ENCODE peak calls at places on chromosomes 5 and 9, in seven cellular contexts. One of them, this sample, is unnamed.

GRCh38 chr5:80990971-80991370 is 30.8 kb downstream of the RASGRF2 start:
- DNase-seq in fibroblast of villous mesenchyme: peak; percentile 27
- DNase-seq in activated CD4-positive, CD25-positive, alpha-beta regulatory T cell: no peak
- DNase-seq in amygdala: no peak
- DNase-seq in fibroblast of the aortic adventitia: peak; percentile 14
- DNase-seq in HEK293T: no peak
- DNase-seq in tibial artery: no peak
- DNase-seq in this sample: no peak

GRCh38 chr5:174318578-174318977 is 273.1 kb downstream of the NSG2 start:
- DNase-seq in fibroblast of the aortic adventitia: no peak
- DNase-seq in HEK293T: no peak
- DNase-seq in amygdala: no peak
- DNase-seq in activated CD4-positive, CD25-positive, alpha-beta regulatory T cell: no peak
- DNase-seq in fibroblast of villous mesenchyme: no peak
- DNase-seq in tibial artery: no peak
- DNase-seq in this sample: no peak

GRCh38 chr9:17280350-17281012 is 145.6 kb downstream of the CNTLN start:
- DNase-seq in fibroblast of villous mesenchyme: peak; percentile 39
- DNase-seq in fibroblast of the aortic adventitia: peak; percentile 69
- DNase-seq in tibial artery: no peak
- DNase-seq in amygdala: no peak
- DNase-seq in HEK293T: no peak
- DNase-seq in activated CD4-positive, CD25-positive, alpha-beta regulatory T cell: no peak
- DNase-seq in this sample: no peak

GRCh38 chr5:10543585-10544040 is 20.3 kb upstream of the ANKRD33B start:
- DNase-seq in fibroblast of villous mesenchyme: no peak
- DNase-seq in fibroblast of the aortic adventitia: no peak
- DNase-seq in activated CD4-positive, CD25-positive, alpha-beta regulatory T cell: no peak
- DNase-seq in tibial artery: no peak
- DNase-seq in amygdala: no peak
- DNase-seq in HEK293T: no peak
- DNase-seq in this sample: no peak

GRCh38 chr9:84238652-84239051 is 101.9 kb downstream of the SLC28A3 start:
- DNase-seq in HEK293T: no peak
- DNase-seq in activated CD4-positive, CD25-positive, alpha-beta regulatory T cell: no peak
- DNase-seq in fibroblast of villous mesenchyme: no peak
- DNase-seq in fibroblast of the aortic adventitia: no peak
- DNase-seq in amygdala: no peak
- DNase-seq in tibial artery: no peak
- DNase-seq in this sample: no peak

GRCh38 chr5:168648576-168648975 is 69.4 kb upstream of the PANK3 start:
- DNase-seq in activated CD4-positive, CD25-positive, alpha-beta regulatory T cell: no peak
- DNase-seq in amygdala: no peak
- DNase-seq in HEK293T: no peak
- DNase-seq in fibroblast of the aortic adventitia: no peak
- DNase-seq in tibial artery: no peak
- DNase-seq in fibroblast of villous mesenchyme: no peak
- DNase-seq in this sample: no peak

GRCh38 chr9:124257070-124257864 is 482 bp upstream of the NEK6 start:
- DNase-seq in amygdala: no peak
- DNase-seq in tibial artery: no peak
- DNase-seq in HEK293T: no peak
- DNase-seq in fibroblast of the aortic adventitia: no peak
- DNase-seq in fibroblast of villous mesenchyme: no peak
- DNase-seq in activated CD4-positive, CD25-positive, alpha-beta regulatory T cell: no peak
- DNase-seq in this sample: no peak

GRCh38 chr9:69391946-69392345 is 66.9 kb downstream of the ENTREP1 start:
- DNase-seq in fibroblast of the aortic adventitia: peak; percentile 31
- DNase-seq in tibial artery: no peak
- DNase-seq in activated CD4-positive, CD25-positive, alpha-beta regulatory T cell: no peak
- DNase-seq in fibroblast of villous mesenchyme: no peak
- DNase-seq in amygdala: no peak
- DNase-seq in HEK293T: no peak
- DNase-seq in this sample: peak; percentile 68

GRCh38 chr5:135245521-135246499 is 153.2 kb downstream of the MACROH2A1 start:
- DNase-seq in activated CD4-positive, CD25-positive, alpha-beta regulatory T cell: no peak
- DNase-seq in fibroblast of villous mesenchyme: peak; percentile 68
- DNase-seq in HEK293T: no peak
- DNase-seq in fibroblast of the aortic adventitia: peak; percentile 78
- DNase-seq in amygdala: no peak
- DNase-seq in tibial artery: no peak
- DNase-seq in this sample: no peak

This sample was measured in heart right ventricle.